ENCODE peak calls at places on chromosomes 13 and 19, in six cellular contexts. F is A549, P is glutamatergic neuron, R is substantia nigra, M is GOT3, S is fibroblast of lung. X is an unnamed sample.

GRCh38 chr13:32811297-32811800 is 204.9 kb upstream of the KL start:
- DNase-seq in F (no peak), P (no peak), R (no peak), M (no peak), S (no peak), X (no peak)

GRCh38 chr19:4302238-4302630 is at the start of gene TMIGD2:
- DNase-seq in F (no peak), P (no peak), R (no peak), M (no peak), S (no peak), X (no peak)

GRCh38 chr13:35727881-35728280 is 251.4 kb upstream of the MAB21L1 start:
- DNase-seq in F (no peak), P (no peak), R (no peak), M (no peak), S (no peak), X (no peak)

GRCh38 chr13:27679396-27679795 is 57.7 kb downstream of the POLR1D start:
- DNase-seq in F (no peak), P (no peak), R (no peak), M (no peak), S (no peak), X (no peak)

GRCh38 chr19:55255618-55256423 is 3.0 kb downstream of the PPP6R1 start:
- DNase-seq in F (peak; percentile 58), P (no peak), R (no peak), M (no peak), S (no peak), X (no peak)

GRCh38 chr13:101838305-101838835 is 385.9 kb downstream of the ITGBL1 start:
- DNase-seq in F (no peak), P (no peak), R (no peak), M (no peak), S (peak; percentile 58), X (no peak)

GRCh38 chr19:17488593-17489391 is 18.5 kb downstream of the SLC27A1 start:
- DNase-seq in F (peak; percentile 66), P (peak; percentile 86), R (no peak), M (no peak), S (peak; percentile 25), X (no peak)

GRCh38 chr19:38229585-38230073 is 5.6 kb upstream of the DPF1 start:
- DNase-seq in F (peak; percentile 89), P (peak; percentile 76), R (peak; percentile 95), M (no peak), S (peak; percentile 89), X (peak; percentile 83)

GRCh38 chr19:45340899-45341453 is 426 bp downstream of the KLC3 start:
- DNase-seq in F (no peak), P (no peak), R (no peak), M (no peak), S (peak; percentile 15), X (no peak)

GRCh38 chr19:48752511-48753365 is at the start of gene FUT1:
- DNase-seq in F (no peak), P (peak; percentile 60), R (no peak), M (no peak), S (no peak), X (no peak)

GRCh38 chr19:46372901-46373572 is 26.1 kb downstream of the PPP5C start:
- DNase-seq in F (peak; percentile 84), P (no peak), R (no peak), M (no peak), S (no peak), X (no peak)

GRCh38 chr19:13001502-13002388 is 6.5 kb downstream of the NFIX start:
- DNase-seq in F (no peak), P (no peak), R (peak; percentile 93), M (no peak), S (peak; percentile 77), X (peak; percentile 81)

GRCh38 chr13:107271226-107271625 is 703.3 kb upstream of the ARGLU1 start:
- DNase-seq in F (no peak), P (no peak), R (no peak), M (no peak), S (peak; percentile 44), X (no peak)

GRCh38 chr19:57034544-57034943 is 85.2 kb upstream of the USP29 start:
- DNase-seq in F (no peak), P (no peak), R (no peak), M (no peak), S (no peak), X (no peak)

GRCh38 chr19:42431486-42431885 is 4.3 kb upstream of the LIPE start:
- DNase-seq in F (no peak), P (no peak), R (no peak), M (no peak), S (no peak), X (no peak)

GRCh38 chr19:50512112-50512998 is 1.4 kb downstream of the ASPDH start:
- DNase-seq in F (no peak), P (no peak), R (no peak), M (no peak), S (no peak), X (no peak)

GRCh38 chr19:6489278-6490061 is 7.9 kb upstream of the DENND1C start:
- DNase-seq in F (no peak), P (no peak), R (no peak), M (no peak), S (no peak), X (no peak)

GRCh38 chr13:27043013-27043412 is 128.6 kb downstream of the USP12 start:
- DNase-seq in F (peak; percentile 87), P (no peak), R (peak; percentile 66), M (peak; percentile 62), S (peak; percentile 96), X (no peak)

GRCh38 chr13:91946498-91947070 is 548.2 kb downstream of the GPC5 start:
- DNase-seq in F (peak; percentile 14), P (no peak), R (no peak), M (no peak), S (peak; percentile 54), X (no peak)

GRCh38 chr19:15038304-15038703 is 11.0 kb upstream of the CASP14 start:
- DNase-seq in F (no peak), P (no peak), R (no peak), M (no peak), S (no peak), X (no peak)

GRCh38 chr19:45717983-45718650 is 12.6 kb downstream of the FBXO46 start:
- DNase-seq in F (no peak), P (no peak), R (peak; percentile 50), M (no peak), S (no peak), X (no peak)

GRCh38 chr13:84230568-84230967 is 348.3 kb upstream of the SLITRK1 start:
- DNase-seq in F (no peak), P (no peak), R (no peak), M (no peak), S (no peak), X (no peak)

GRCh38 chr19:5934779-5935472 is 20.9 kb downstream of the CAPS start:
- DNase-seq in F (no peak), P (no peak), R (no peak), M (no peak), S (peak; percentile 86), X (no peak)

GRCh38 chr19:10419646-10420443 is 493 bp upstream of the PDE4A start:
- DNase-seq in F (peak; percentile 90), P (peak; percentile 75), R (no peak), M (no peak), S (peak; percentile 50), X (peak; percentile 56)

GRCh38 chr13:39023761-39024160 is 14.1 kb downstream of the PROSER1 start:
- DNase-seq in F (no peak), P (no peak), R (no peak), M (no peak), S (no peak), X (no peak)

GRCh38 chr13:99087954-99088491 is 110.2 kb upstream of the DOCK9 start:
- DNase-seq in F (no peak), P (peak; percentile 40), R (no peak), M (no peak), S (no peak), X (no peak)

GRCh38 chr13:33524086-33524485 is 238.5 kb upstream of the STARD13 start:
- DNase-seq in F (no peak), P (no peak), R (no peak), M (no peak), S (peak; percentile 88), X (no peak)

GRCh38 chr19:7386308-7386707 is 37.6 kb downstream of the ARHGEF18 start:
- DNase-seq in F (peak; percentile 45), P (no peak), R (no peak), M (no peak), S (no peak), X (no peak)

GRCh38 chr19:49189259-49189658 is 31.7 kb downstream of the TRPM4 start:
- DNase-seq in F (no peak), P (no peak), R (no peak), M (no peak), S (no peak), X (no peak)

GRCh38 chr19:8342684-8343482 is at the start of gene KANK3:
- DNase-seq in F (peak; percentile 97), P (peak; percentile 95), R (peak; percentile 90), M (peak; percentile 66), S (peak; percentile 94), X (peak; percentile 86)

GRCh38 chr19:17680235-17680722 is 7.9 kb downstream of the UNC13A start:
- DNase-seq in F (peak; percentile 75), P (peak; percentile 70), R (peak; percentile 29), M (no peak), S (peak; percentile 42), X (no peak)

GRCh38 chr19:56538254-56538760 is 441 bp upstream of the ZFP28 start:
- DNase-seq in F (peak; percentile 95), P (peak; percentile 95), R (peak; percentile 90), M (peak; percentile 62), S (peak; percentile 89), X (peak; percentile 96)

GRCh38 chr19:7680606-7681335 is at the start of gene TRAPPC5:
- DNase-seq in F (peak; percentile 75), P (peak; percentile 93), R (peak; percentile 85), M (peak; percentile 36), S (peak; percentile 78), X (peak; percentile 26)

GRCh38 chr19:7391218-7391670 is 42.5 kb downstream of the ARHGEF18 start:
- DNase-seq in F (peak; percentile 94), P (no peak), R (no peak), M (no peak), S (peak; percentile 38), X (no peak)

GRCh38 chr19:7978196-7978825 is 27.1 kb downstream of the ELAVL1 start:
- DNase-seq in F (no peak), P (no peak), R (no peak), M (no peak), S (no peak), X (no peak)

GRCh38 chr13:101035119-101035620 is 360.6 kb upstream of the TMTC4 start:
- DNase-seq in F (no peak), P (no peak), R (no peak), M (no peak), S (no peak), X (no peak)

GRCh38 chr13:25190256-25190655 is 18.2 kb upstream of the AMER2 start:
- DNase-seq in F (no peak), P (peak; percentile 35), R (no peak), M (no peak), S (no peak), X (no peak)

GRCh38 chr13:113879017-113879416 is 15.1 kb upstream of the GAS6 start:
- DNase-seq in F (no peak), P (no peak), R (no peak), M (no peak), S (no peak), X (no peak)

GRCh38 chr19:22026687-22027086 is 15.9 kb upstream of the ZNF208 start:
- DNase-seq in F (no peak), P (no peak), R (no peak), M (no peak), S (no peak), X (no peak)